ENCODE peak calls at places on chromosomes 16 and 17, in six cellular contexts. N is upper lobe of left lung; U is EH; K is stimulated activated CD4-positive, alpha-beta T cell treated with anti-CD3 and anti-CD28 coated beads, Interleukin-4, amount 100 ng/mL, for 4 hours; O is A549; Y is D341Med. B is an unnamed sample.

GRCh38 chr17:38443356-38444026 is 15.2 kb downstream of the ARHGAP23 start:
- DNase-seq in N (no peak), U (no peak), K (no peak), O (no peak), Y (no peak), B (no peak)

GRCh38 chr17:33038740-33039139 is 47.1 kb downstream of the SPACA3 start:
- DNase-seq in N (no peak), U (peak; percentile 38), K (no peak), O (peak; percentile 65), Y (peak; percentile 85), B (no peak)

GRCh38 chr17:69412336-69412735 is 2.2 kb upstream of the MAP2K6 start:
- DNase-seq in N (no peak), U (no peak), K (no peak), O (no peak), Y (no peak), B (no peak)

GRCh38 chr16:11677451-11677951 is 9.2 kb downstream of the SNN start:
- DNase-seq in N (no peak), U (peak; percentile 38), K (no peak), O (no peak), Y (no peak), B (no peak)

GRCh38 chr17:81349397-81350319 is 45.6 kb upstream of the BAHCC1 start:
- DNase-seq in N (no peak), U (peak; percentile 50), K (no peak), O (no peak), Y (no peak), B (no peak)

GRCh38 chr16:11655655-11656054 is 12.6 kb upstream of the SNN start:
- DNase-seq in N (no peak), U (no peak), K (no peak), O (no peak), Y (peak; percentile 11), B (no peak)

GRCh38 chr16:66662445-66663194 is 33.9 kb downstream of the CMTM4 start:
- DNase-seq in N (no peak), U (peak; percentile 57), K (no peak), O (peak; percentile 56), Y (no peak), B (no peak)

GRCh38 chr17:43713494-43714162 is 45.0 kb downstream of the SOST start:
- DNase-seq in N (peak; percentile 87), U (peak; percentile 41), K (peak; percentile 7), O (no peak), Y (peak; percentile 76), B (no peak)